ENCODE peak calls at places on chromosomes 7 and 10, in four cellular contexts. B is COLO829; Z is activated naive CD4-positive, alpha-beta T cell treated with anti-CD3 and anti-CD28 coated beads, Interleukin-2, amount 10 ng/mL, durations not matched to agents 7 days and 5 days; O is NCI-H1105. M is an unnamed sample.

GRCh38 chr7:66894463-66895080 is 26.5 kb upstream of the TMEM248 start:
- DNase-seq in B (no peak), Z (no peak), O (no peak), M (peak)

GRCh38 chr7:1331576-1332467 is 99.2 kb downstream of the UNCX start:
- DNase-seq in B (no peak), Z (no peak), O (no peak), M (no peak)

GRCh38 chr10:2202401-2202800 is 465.1 kb upstream of the ADARB2 start:
- DNase-seq in B (no peak), Z (no peak), O (no peak), M (no peak)

GRCh38 chr10:87671416-87671815 is 11.7 kb downstream of the PAPSS2 start:
- DNase-seq in B (peak), Z (no peak), O (no peak), M (no peak)

GRCh38 chr7:31049001-31049765 is 2.9 kb upstream of the ADCYAP1R1 start:
- DNase-seq in B (no peak), Z (no peak), O (no peak), M (no peak)

GRCh38 chr10:96172666-96173065 is 42.6 kb downstream of the ZNF518A start:
- DNase-seq in B (no peak), Z (no peak), O (no peak), M (no peak)

GRCh38 chr10:89348458-89348857 is 20.7 kb downstream of the IFIT3 start:
- DNase-seq in B (no peak), Z (no peak), O (no peak), M (no peak)

GRCh38 chr10:70693619-70694286 is 21.4 kb downstream of the ADAMTS14 start:
- DNase-seq in B (no peak), Z (no peak), O (no peak), M (no peak)

GRCh38 chr7:132440126-132440525 is 136.1 kb downstream of the PLXNA4 start:
- DNase-seq in B (no peak), Z (peak), O (no peak), M (no peak)

GRCh38 chr7:112395411-112395810 is 54.8 kb upstream of the IFRD1 start:
- DNase-seq in B (no peak), Z (no peak), O (no peak), M (no peak)

GRCh38 chr10:131641231-131641630 is 259.6 kb upstream of the PPP2R2D start:
- DNase-seq in B (no peak), Z (no peak), O (no peak), M (no peak)

GRCh38 chr10:14047431-14047830 is 283.3 kb downstream of the FRMD4A start:
- DNase-seq in B (peak), Z (no peak), O (no peak), M (no peak)

GRCh38 chr10:35640474-35640873 is 1.6 kb downstream of the FZD8 start:
- DNase-seq in B (no peak), Z (peak), O (peak), M (peak)